ENCODE peak calls at places on chromosomes 1 and 21, in seven cellular contexts. Y, W, L, Q, V, N and E are unnamed samples.

GRCh38 chr1:241499910-241500309 is 19.6 kb downstream of the FH start:
- DNase-seq in Q (no peak), L (no peak), N (peak; percentile 82), W (no peak), V (peak; percentile 17), Y (no peak), E (no peak)

GRCh38 chr1:54649130-54649898 is 7.7 kb downstream of the MROH7 start:
- DNase-seq in V (no peak), W (no peak), Q (no peak), Y (no peak), N (no peak), L (no peak), E (no peak)

GRCh38 chr1:39672551-39672947 is 642 bp upstream of the NT5C1A start:
- DNase-seq in Q (no peak), Y (peak; percentile 35), W (no peak), N (peak; percentile 100), V (no peak), L (peak; percentile 52), E (no peak)

GRCh38 chr1:16612332-16613172 is 812 bp downstream of the NBPF1 start:
- DNase-seq in L (no peak), N (no peak), W (peak; percentile 93), Q (peak; percentile 77), Y (peak; percentile 32), V (peak; percentile 71), E (no peak)

GRCh38 chr1:165352442-165353293 is 3.8 kb downstream of the LMX1A start:
- DNase-seq in Y (no peak), L (no peak), Q (no peak), N (no peak), W (no peak), V (no peak), E (no peak)

GRCh38 chr1:226268421-226269124 is 40.4 kb downstream of the LIN9 start:
- DNase-seq in N (no peak), Q (no peak), L (no peak), Y (no peak), W (no peak), V (peak; percentile 22), E (peak; percentile 14)

GRCh38 chr1:196599324-196599723 is 8.9 kb downstream of the KCNT2 start:
- DNase-seq in V (no peak), N (no peak), W (no peak), L (no peak), Y (no peak), Q (no peak), E (no peak)

GRCh38 chr1:13948851-13949490 is 249.0 kb downstream of the PRDM2 start:
- DNase-seq in V (no peak), Y (no peak), Q (no peak), N (no peak), L (no peak), W (peak; percentile 85), E (no peak)

GRCh38 chr1:15483971-15484370 is 8.1 kb downstream of the CELA2B start:
- DNase-seq in Y (no peak), Q (no peak), W (no peak), N (no peak), V (no peak), L (no peak), E (no peak)

GRCh38 chr1:12434174-12434573 is 183.8 kb downstream of the DHRS3 start:
- DNase-seq in Q (no peak), V (peak; percentile 25), W (no peak), L (peak; percentile 65), Y (peak; percentile 88), N (no peak), E (no peak)

GRCh38 chr1:60133848-60134247 is 60.3 kb upstream of the C1orf87 start:
- DNase-seq in W (no peak), Y (no peak), Q (peak; percentile 82), N (no peak), L (no peak), V (no peak), E (no peak)

GRCh38 chr1:18340158-18340764 is 140.5 kb upstream of the KLHDC7A start:
- DNase-seq in Y (no peak), Q (no peak), L (no peak), V (no peak), N (no peak), W (no peak), E (no peak)

GRCh38 chr1:4019606-4020331 is 119.7 kb upstream of the C1orf174 start:
- DNase-seq in V (no peak), L (no peak), N (no peak), Y (no peak), Q (no peak), W (no peak), E (no peak)

GRCh38 chr1:23801338-23801748 is 789 bp upstream of the GALE start:
- DNase-seq in L (no peak), N (no peak), W (no peak), V (no peak), Q (no peak), Y (no peak), E (no peak)

GRCh38 chr1:12057382-12057781 is 5.7 kb upstream of the TNFRSF8 start:
- DNase-seq in L (no peak), Y (peak; percentile 46), Q (no peak), V (no peak), N (no peak), W (no peak), E (no peak)

GRCh38 chr1:170218261-170218660 is 72.5 kb downstream of the NTMT2 start:
- DNase-seq in V (no peak), Q (no peak), N (no peak), W (no peak), L (no peak), Y (no peak), E (no peak)

GRCh38 chr1:70017770-70018169 is 187.6 kb downstream of the LRRC40 start:
- DNase-seq in Q (no peak), L (no peak), N (no peak), W (no peak), V (no peak), Y (no peak), E (no peak)

GRCh38 chr1:208107817-208108608 is 136.2 kb downstream of the PLXNA2 start:
- DNase-seq in V (peak; percentile 93), Y (no peak), Q (no peak), N (no peak), W (no peak), L (no peak), E (peak; percentile 35)

GRCh38 chr21:36193200-36193599 is 36.6 kb downstream of the DOP1B start:
- DNase-seq in Q (no peak), L (no peak), W (no peak), Y (no peak), V (peak; percentile 36), N (no peak), E (no peak)

GRCh38 chr1:156371553-156372264 is 2.7 kb downstream of the RHBG start:
- DNase-seq in N (no peak), Q (peak; percentile 30), L (no peak), Y (no peak), W (no peak), V (no peak), E (no peak)

GRCh38 chr1:230277201-230277771 is 148.8 kb downstream of the PGBD5 start:
- DNase-seq in V (no peak), L (peak; percentile 29), W (peak; percentile 15), Y (peak; percentile 51), Q (no peak), N (no peak), E (no peak)

GRCh38 chr21:44880762-44881585 is 7.5 kb upstream of the PTTG1IP start:
- DNase-seq in V (no peak), Y (no peak), Q (no peak), N (no peak), L (no peak), W (no peak), E (no peak)

GRCh38 chr1:181038399-181038873 is 4.7 kb downstream of the MR1 start:
- DNase-seq in V (peak; percentile 69), N (peak; percentile 51), W (no peak), Q (no peak), L (peak; percentile 46), Y (peak; percentile 73), E (peak; percentile 90)

GRCh38 chr1:35202048-35202719 is 9.2 kb upstream of the SFPQ start:
- DNase-seq in N (peak; percentile 84), Y (peak; percentile 84), Q (peak; percentile 67), V (peak; percentile 74), L (peak; percentile 47), W (no peak), E (peak; percentile 76)

GRCh38 chr1:223363057-223363855 is 720 bp downstream of the SUSD4 start:
- DNase-seq in W (no peak), L (peak; percentile 37), Q (no peak), V (no peak), N (peak; percentile 48), Y (peak; percentile 23), E (no peak)

GRCh38 chr1:109668123-109668800 is 405 bp downstream of the GSTM2 start:
- DNase-seq in Y (no peak), L (no peak), V (no peak), W (no peak), N (no peak), Q (no peak), E (no peak)

GRCh38 chr1:185853739-185854138 is 119.5 kb downstream of the HMCN1 start:
- DNase-seq in W (no peak), Y (no peak), V (peak; percentile 17), Q (peak; percentile 76), L (no peak), N (no peak), E (peak; percentile 64)

GRCh38 chr1:14997646-14998276 is 155.8 kb upstream of the TMEM51 start:
- DNase-seq in V (no peak), Y (no peak), N (no peak), Q (no peak), L (no peak), W (no peak), E (no peak)

GRCh38 chr1:94247146-94248094 is 10.0 kb upstream of the ARHGAP29 start:
- DNase-seq in Q (no peak), Y (peak; percentile 25), N (no peak), V (peak; percentile 79), L (peak; percentile 52), W (peak; percentile 81), E (peak; percentile 20)

GRCh38 chr1:234186037-234186688 is 187.1 kb upstream of the COA6 start:
- DNase-seq in Q (no peak), Y (no peak), L (no peak), N (no peak), W (no peak), V (peak; percentile 93), E (no peak)

GRCh38 chr1:209375681-209376360 is 207.7 kb upstream of the CAMK1G start:
- DNase-seq in W (no peak), L (no peak), Q (no peak), Y (no peak), N (no peak), V (no peak), E (no peak)